ENCODE peak calls at places on chromosomes 2 and 18, in eight cellular contexts. One of them, this sample, is unnamed.

GRCh38 chr2:236824836-236825235 is 255.2 kb downstream of the ACKR3 start:
- DNase-seq in GM03348: no peak
- DNase-seq in fibroblast of gingiva: no peak
- DNase-seq in DMS 273 treated with DMSO at 0.1 percent for 48 hours: peak
- DNase-seq in activated gamma-delta T cell: no peak
- DNase-seq in Calu3: no peak
- DNase-seq in stimulated activated CD4-positive, alpha-beta T cell treated with anti-CD3 and anti-CD28 coated beads, Interleukin-15, amount 100 ng/mL, for 1 hour: no peak
- DNase-seq in T-cell: no peak
- DNase-seq in this sample: no peak

GRCh38 chr2:189952536-189953109 is 109.9 kb downstream of the MSTN start:
- DNase-seq in activated gamma-delta T cell: no peak
- DNase-seq in Calu3: no peak
- DNase-seq in stimulated activated CD4-positive, alpha-beta T cell treated with anti-CD3 and anti-CD28 coated beads, Interleukin-15, amount 100 ng/mL, for 1 hour: no peak
- DNase-seq in fibroblast of gingiva: no peak
- DNase-seq in T-cell: no peak
- DNase-seq in GM03348: no peak
- DNase-seq in DMS 273 treated with DMSO at 0.1 percent for 48 hours: no peak
- DNase-seq in this sample: no peak

GRCh38 chr2:86337235-86338099 is at the start of gene REEP1:
- DNase-seq in stimulated activated CD4-positive, alpha-beta T cell treated with anti-CD3 and anti-CD28 coated beads, Interleukin-15, amount 100 ng/mL, for 1 hour: no peak
- DNase-seq in DMS 273 treated with DMSO at 0.1 percent for 48 hours: no peak
- DNase-seq in T-cell: no peak
- DNase-seq in GM03348: peak
- DNase-seq in activated gamma-delta T cell: no peak
- DNase-seq in fibroblast of gingiva: no peak
- DNase-seq in Calu3: peak
- DNase-seq in this sample: peak

GRCh38 chr2:186852508-186852907 is 3.5 kb upstream of the ZSWIM2 start:
- DNase-seq in Calu3: no peak
- DNase-seq in stimulated activated CD4-positive, alpha-beta T cell treated with anti-CD3 and anti-CD28 coated beads, Interleukin-15, amount 100 ng/mL, for 1 hour: no peak
- DNase-seq in DMS 273 treated with DMSO at 0.1 percent for 48 hours: no peak
- DNase-seq in T-cell: no peak
- DNase-seq in fibroblast of gingiva: no peak
- DNase-seq in activated gamma-delta T cell: no peak
- DNase-seq in GM03348: no peak
- DNase-seq in this sample: no peak

GRCh38 chr18:79484661-79485621 is 89.2 kb downstream of the NFATC1 start:
- DNase-seq in activated gamma-delta T cell: no peak
- DNase-seq in T-cell: no peak
- DNase-seq in stimulated activated CD4-positive, alpha-beta T cell treated with anti-CD3 and anti-CD28 coated beads, Interleukin-15, amount 100 ng/mL, for 1 hour: no peak
- DNase-seq in fibroblast of gingiva: peak
- DNase-seq in Calu3: no peak
- DNase-seq in DMS 273 treated with DMSO at 0.1 percent for 48 hours: no peak
- DNase-seq in GM03348: peak
- DNase-seq in this sample: peak

GRCh38 chr2:7835693-7836680 is 845.9 kb upstream of the ID2 start:
- DNase-seq in stimulated activated CD4-positive, alpha-beta T cell treated with anti-CD3 and anti-CD28 coated beads, Interleukin-15, amount 100 ng/mL, for 1 hour: no peak
- DNase-seq in fibroblast of gingiva: no peak
- DNase-seq in T-cell: no peak
- DNase-seq in GM03348: no peak
- DNase-seq in DMS 273 treated with DMSO at 0.1 percent for 48 hours: no peak
- DNase-seq in Calu3: no peak
- DNase-seq in activated gamma-delta T cell: no peak
- DNase-seq in this sample: no peak

GRCh38 chr18:47191956-47192355 is 15.8 kb upstream of the IER3IP1 start:
- DNase-seq in GM03348: peak
- DNase-seq in Calu3: no peak
- DNase-seq in fibroblast of gingiva: no peak
- DNase-seq in T-cell: no peak
- DNase-seq in stimulated activated CD4-positive, alpha-beta T cell treated with anti-CD3 and anti-CD28 coated beads, Interleukin-15, amount 100 ng/mL, for 1 hour: no peak
- DNase-seq in DMS 273 treated with DMSO at 0.1 percent for 48 hours: no peak
- DNase-seq in activated gamma-delta T cell: no peak
- DNase-seq in this sample: no peak

GRCh38 chr2:37173741-37174140 is 14.7 kb downstream of the SULT6B1 start:
- DNase-seq in stimulated activated CD4-positive, alpha-beta T cell treated with anti-CD3 and anti-CD28 coated beads, Interleukin-15, amount 100 ng/mL, for 1 hour: no peak
- DNase-seq in GM03348: no peak
- DNase-seq in Calu3: no peak
- DNase-seq in DMS 273 treated with DMSO at 0.1 percent for 48 hours: no peak
- DNase-seq in fibroblast of gingiva: no peak
- DNase-seq in T-cell: no peak
- DNase-seq in activated gamma-delta T cell: no peak
- DNase-seq in this sample: no peak

GRCh38 chr18:22398464-22398863 is 19.3 kb downstream of the CTAGE1 start:
- DNase-seq in GM03348: no peak
- DNase-seq in T-cell: no peak
- DNase-seq in stimulated activated CD4-positive, alpha-beta T cell treated with anti-CD3 and anti-CD28 coated beads, Interleukin-15, amount 100 ng/mL, for 1 hour: no peak
- DNase-seq in activated gamma-delta T cell: no peak
- DNase-seq in fibroblast of gingiva: no peak
- DNase-seq in DMS 273 treated with DMSO at 0.1 percent for 48 hours: no peak
- DNase-seq in Calu3: no peak
- DNase-seq in this sample: no peak

GRCh38 chr2:99488587-99488998 is 1.2 kb downstream of the REV1 start:
- DNase-seq in stimulated activated CD4-positive, alpha-beta T cell treated with anti-CD3 and anti-CD28 coated beads, Interleukin-15, amount 100 ng/mL, for 1 hour: no peak
- DNase-seq in Calu3: no peak
- DNase-seq in GM03348: peak
- DNase-seq in activated gamma-delta T cell: no peak
- DNase-seq in fibroblast of gingiva: peak
- DNase-seq in DMS 273 treated with DMSO at 0.1 percent for 48 hours: no peak
- DNase-seq in T-cell: no peak
- DNase-seq in this sample: peak

GRCh38 chr18:54852780-54853675 is 24.8 kb downstream of the RAB27B start:
- DNase-seq in GM03348: no peak
- DNase-seq in Calu3: no peak
- DNase-seq in stimulated activated CD4-positive, alpha-beta T cell treated with anti-CD3 and anti-CD28 coated beads, Interleukin-15, amount 100 ng/mL, for 1 hour: no peak
- DNase-seq in DMS 273 treated with DMSO at 0.1 percent for 48 hours: no peak
- DNase-seq in T-cell: no peak
- DNase-seq in fibroblast of gingiva: no peak
- DNase-seq in activated gamma-delta T cell: no peak
- DNase-seq in this sample: no peak

GRCh38 chr18:32040936-32041335 is 22.3 kb downstream of the RNF125 start:
- DNase-seq in activated gamma-delta T cell: no peak
- DNase-seq in T-cell: peak
- DNase-seq in stimulated activated CD4-positive, alpha-beta T cell treated with anti-CD3 and anti-CD28 coated beads, Interleukin-15, amount 100 ng/mL, for 1 hour: peak
- DNase-seq in Calu3: no peak
- DNase-seq in fibroblast of gingiva: no peak
- DNase-seq in GM03348: no peak
- DNase-seq in DMS 273 treated with DMSO at 0.1 percent for 48 hours: no peak
- DNase-seq in this sample: no peak

GRCh38 chr2:211745295-211746097 is 793.1 kb downstream of the ERBB4 start:
- DNase-seq in T-cell: no peak
- DNase-seq in Calu3: peak
- DNase-seq in DMS 273 treated with DMSO at 0.1 percent for 48 hours: peak
- DNase-seq in activated gamma-delta T cell: no peak
- DNase-seq in GM03348: peak
- DNase-seq in fibroblast of gingiva: peak
- DNase-seq in stimulated activated CD4-positive, alpha-beta T cell treated with anti-CD3 and anti-CD28 coated beads, Interleukin-15, amount 100 ng/mL, for 1 hour: no peak
- DNase-seq in this sample: peak

GRCh38 chr2:150081775-150082517 is 405.5 kb downstream of the RND3 start:
- DNase-seq in stimulated activated CD4-positive, alpha-beta T cell treated with anti-CD3 and anti-CD28 coated beads, Interleukin-15, amount 100 ng/mL, for 1 hour: no peak
- DNase-seq in activated gamma-delta T cell: no peak
- DNase-seq in fibroblast of gingiva: peak
- DNase-seq in Calu3: no peak
- DNase-seq in GM03348: no peak
- DNase-seq in DMS 273 treated with DMSO at 0.1 percent for 48 hours: no peak
- DNase-seq in T-cell: no peak
- DNase-seq in this sample: no peak

GRCh38 chr18:50614838-50615237 is 55.0 kb downstream of the MAPK4 start:
- DNase-seq in Calu3: peak
- DNase-seq in T-cell: no peak
- DNase-seq in stimulated activated CD4-positive, alpha-beta T cell treated with anti-CD3 and anti-CD28 coated beads, Interleukin-15, amount 100 ng/mL, for 1 hour: no peak
- DNase-seq in fibroblast of gingiva: peak
- DNase-seq in DMS 273 treated with DMSO at 0.1 percent for 48 hours: no peak
- DNase-seq in activated gamma-delta T cell: no peak
- DNase-seq in GM03348: no peak
- DNase-seq in this sample: no peak

GRCh38 chr2:1893856-1894255 is 149.5 kb upstream of the PXDN start:
- DNase-seq in activated gamma-delta T cell: no peak
- DNase-seq in GM03348: no peak
- DNase-seq in DMS 273 treated with DMSO at 0.1 percent for 48 hours: no peak
- DNase-seq in fibroblast of gingiva: no peak
- DNase-seq in Calu3: no peak
- DNase-seq in T-cell: no peak
- DNase-seq in stimulated activated CD4-positive, alpha-beta T cell treated with anti-CD3 and anti-CD28 coated beads, Interleukin-15, amount 100 ng/mL, for 1 hour: no peak
- DNase-seq in this sample: no peak

GRCh38 chr2:241728627-241729026 is 5.8 kb upstream of the D2HGDH start:
- DNase-seq in GM03348: no peak
- DNase-seq in DMS 273 treated with DMSO at 0.1 percent for 48 hours: no peak
- DNase-seq in Calu3: no peak
- DNase-seq in stimulated activated CD4-positive, alpha-beta T cell treated with anti-CD3 and anti-CD28 coated beads, Interleukin-15, amount 100 ng/mL, for 1 hour: no peak
- DNase-seq in activated gamma-delta T cell: no peak
- DNase-seq in T-cell: no peak
- DNase-seq in fibroblast of gingiva: no peak
- DNase-seq in this sample: no peak

GRCh38 chr2:105857076-105857740 is 112.5 kb downstream of the NCK2 start:
- DNase-seq in Calu3: no peak
- DNase-seq in DMS 273 treated with DMSO at 0.1 percent for 48 hours: peak
- DNase-seq in stimulated activated CD4-positive, alpha-beta T cell treated with anti-CD3 and anti-CD28 coated beads, Interleukin-15, amount 100 ng/mL, for 1 hour: no peak
- DNase-seq in activated gamma-delta T cell: peak
- DNase-seq in fibroblast of gingiva: no peak
- DNase-seq in GM03348: no peak
- DNase-seq in T-cell: no peak
- DNase-seq in this sample: no peak

GRCh38 chr2:230541934-230542380 is 126.0 kb downstream of the SP100 start:
- DNase-seq in Calu3: no peak
- DNase-seq in stimulated activated CD4-positive, alpha-beta T cell treated with anti-CD3 and anti-CD28 coated beads, Interleukin-15, amount 100 ng/mL, for 1 hour: no peak
- DNase-seq in DMS 273 treated with DMSO at 0.1 percent for 48 hours: no peak
- DNase-seq in fibroblast of gingiva: no peak
- DNase-seq in GM03348: no peak
- DNase-seq in T-cell: no peak
- DNase-seq in activated gamma-delta T cell: no peak
- DNase-seq in this sample: peak

GRCh38 chr2:109352066-109352897 is 223.3 kb downstream of the SH3RF3 start:
- DNase-seq in T-cell: no peak
- DNase-seq in Calu3: no peak
- DNase-seq in stimulated activated CD4-positive, alpha-beta T cell treated with anti-CD3 and anti-CD28 coated beads, Interleukin-15, amount 100 ng/mL, for 1 hour: no peak
- DNase-seq in GM03348: no peak
- DNase-seq in DMS 273 treated with DMSO at 0.1 percent for 48 hours: no peak
- DNase-seq in fibroblast of gingiva: no peak
- DNase-seq in activated gamma-delta T cell: no peak
- DNase-seq in this sample: no peak

GRCh38 chr2:197931661-197932312 is 127.4 kb downstream of the PLCL1 start:
- DNase-seq in DMS 273 treated with DMSO at 0.1 percent for 48 hours: no peak
- DNase-seq in Calu3: no peak
- DNase-seq in T-cell: no peak
- DNase-seq in stimulated activated CD4-positive, alpha-beta T cell treated with anti-CD3 and anti-CD28 coated beads, Interleukin-15, amount 100 ng/mL, for 1 hour: no peak
- DNase-seq in GM03348: peak
- DNase-seq in activated gamma-delta T cell: no peak
- DNase-seq in fibroblast of gingiva: peak
- DNase-seq in this sample: no peak

GRCh38 chr18:28984731-28985130 is 807.8 kb upstream of the CDH2 start:
- DNase-seq in GM03348: no peak
- DNase-seq in T-cell: no peak
- DNase-seq in activated gamma-delta T cell: no peak
- DNase-seq in fibroblast of gingiva: no peak
- DNase-seq in Calu3: no peak
- DNase-seq in DMS 273 treated with DMSO at 0.1 percent for 48 hours: no peak
- DNase-seq in stimulated activated CD4-positive, alpha-beta T cell treated with anti-CD3 and anti-CD28 coated beads, Interleukin-15, amount 100 ng/mL, for 1 hour: no peak
- DNase-seq in this sample: no peak

GRCh38 chr18:74496508-74497307 is 545 bp downstream of the CNDP2 start:
- DNase-seq in stimulated activated CD4-positive, alpha-beta T cell treated with anti-CD3 and anti-CD28 coated beads, Interleukin-15, amount 100 ng/mL, for 1 hour: no peak
- DNase-seq in fibroblast of gingiva: peak
- DNase-seq in GM03348: peak
- DNase-seq in Calu3: peak
- DNase-seq in T-cell: no peak
- DNase-seq in activated gamma-delta T cell: peak
- DNase-seq in DMS 273 treated with DMSO at 0.1 percent for 48 hours: no peak
- DNase-seq in this sample: peak

GRCh38 chr2:23346029-23346428 is 39.0 kb upstream of the KLHL29 start:
- DNase-seq in stimulated activated CD4-positive, alpha-beta T cell treated with anti-CD3 and anti-CD28 coated beads, Interleukin-15, amount 100 ng/mL, for 1 hour: no peak
- DNase-seq in Calu3: no peak
- DNase-seq in DMS 273 treated with DMSO at 0.1 percent for 48 hours: no peak
- DNase-seq in fibroblast of gingiva: no peak
- DNase-seq in T-cell: no peak
- DNase-seq in GM03348: no peak
- DNase-seq in activated gamma-delta T cell: no peak
- DNase-seq in this sample: no peak

GRCh38 chr2:59874971-59875755 is 678.3 kb downstream of the BCL11A start:
- DNase-seq in activated gamma-delta T cell: no peak
- DNase-seq in stimulated activated CD4-positive, alpha-beta T cell treated with anti-CD3 and anti-CD28 coated beads, Interleukin-15, amount 100 ng/mL, for 1 hour: no peak
- DNase-seq in Calu3: no peak
- DNase-seq in fibroblast of gingiva: no peak
- DNase-seq in DMS 273 treated with DMSO at 0.1 percent for 48 hours: no peak
- DNase-seq in T-cell: no peak
- DNase-seq in GM03348: no peak
- DNase-seq in this sample: no peak

GRCh38 chr18:33873127-33873526 is 295.1 kb downstream of the ASXL3 start:
- DNase-seq in stimulated activated CD4-positive, alpha-beta T cell treated with anti-CD3 and anti-CD28 coated beads, Interleukin-15, amount 100 ng/mL, for 1 hour: no peak
- DNase-seq in DMS 273 treated with DMSO at 0.1 percent for 48 hours: no peak
- DNase-seq in fibroblast of gingiva: no peak
- DNase-seq in GM03348: no peak
- DNase-seq in activated gamma-delta T cell: no peak
- DNase-seq in Calu3: no peak
- DNase-seq in T-cell: no peak
- DNase-seq in this sample: no peak

GRCh38 chr2:95305341-95306058 is 8.4 kb downstream of the KCNIP3 start:
- DNase-seq in Calu3: peak
- DNase-seq in activated gamma-delta T cell: no peak
- DNase-seq in T-cell: no peak
- DNase-seq in stimulated activated CD4-positive, alpha-beta T cell treated with anti-CD3 and anti-CD28 coated beads, Interleukin-15, amount 100 ng/mL, for 1 hour: no peak
- DNase-seq in DMS 273 treated with DMSO at 0.1 percent for 48 hours: no peak
- DNase-seq in fibroblast of gingiva: peak
- DNase-seq in GM03348: no peak
- DNase-seq in this sample: no peak

GRCh38 chr18:22674300-22674699 is 256.6 kb upstream of the CTAGE1 start:
- DNase-seq in Calu3: peak
- DNase-seq in T-cell: no peak
- DNase-seq in DMS 273 treated with DMSO at 0.1 percent for 48 hours: no peak
- DNase-seq in fibroblast of gingiva: peak
- DNase-seq in GM03348: peak
- DNase-seq in stimulated activated CD4-positive, alpha-beta T cell treated with anti-CD3 and anti-CD28 coated beads, Interleukin-15, amount 100 ng/mL, for 1 hour: no peak
- DNase-seq in activated gamma-delta T cell: no peak
- DNase-seq in this sample: peak

GRCh38 chr2:241358470-241358869 is 2.4 kb downstream of the FARP2 start:
- DNase-seq in DMS 273 treated with DMSO at 0.1 percent for 48 hours: no peak
- DNase-seq in Calu3: no peak
- DNase-seq in GM03348: no peak
- DNase-seq in fibroblast of gingiva: no peak
- DNase-seq in stimulated activated CD4-positive, alpha-beta T cell treated with anti-CD3 and anti-CD28 coated beads, Interleukin-15, amount 100 ng/mL, for 1 hour: no peak
- DNase-seq in T-cell: no peak
- DNase-seq in activated gamma-delta T cell: no peak
- DNase-seq in this sample: no peak

GRCh38 chr2:127401757-127402695 is 14.3 kb upstream of the MAP3K2 start:
- DNase-seq in DMS 273 treated with DMSO at 0.1 percent for 48 hours: no peak
- DNase-seq in stimulated activated CD4-positive, alpha-beta T cell treated with anti-CD3 and anti-CD28 coated beads, Interleukin-15, amount 100 ng/mL, for 1 hour: no peak
- DNase-seq in T-cell: no peak
- DNase-seq in GM03348: no peak
- DNase-seq in fibroblast of gingiva: no peak
- DNase-seq in Calu3: no peak
- DNase-seq in activated gamma-delta T cell: no peak
- DNase-seq in this sample: no peak

GRCh38 chr2:84939426-84940087 is 31.4 kb upstream of the KCMF1 start:
- DNase-seq in DMS 273 treated with DMSO at 0.1 percent for 48 hours: no peak
- DNase-seq in T-cell: peak
- DNase-seq in fibroblast of gingiva: no peak
- DNase-seq in stimulated activated CD4-positive, alpha-beta T cell treated with anti-CD3 and anti-CD28 coated beads, Interleukin-15, amount 100 ng/mL, for 1 hour: peak
- DNase-seq in GM03348: no peak
- DNase-seq in activated gamma-delta T cell: no peak
- DNase-seq in Calu3: peak
- DNase-seq in this sample: no peak

This sample was measured in HTR-8/SVneo.